ENCODE peak calls at places on chromosomes 1 and 21, in four cellular contexts. R, S, T and F are unnamed samples.

GRCh38 chr1:214120951-214121350 is 133.2 kb downstream of the PROX1 start:
- DNase-seq in R (no peak), S (no peak), T (no peak), F (no peak)

GRCh38 chr1:84174051-84174556 is 30.0 kb downstream of the PRKACB start:
- DNase-seq in R (peak), S (no peak), T (no peak), F (no peak)

GRCh38 chr1:33394716-33395115 is 36.2 kb downstream of the PHC2 start:
- DNase-seq in R (no peak), S (no peak), T (no peak), F (no peak)

GRCh38 chr1:186094170-186094569 is 280.9 kb downstream of the TPR start:
- DNase-seq in R (no peak), S (no peak), T (no peak), F (no peak)

GRCh38 chr1:31799196-31799894 is 16.5 kb downstream of the SPOCD1 start:
- DNase-seq in R (no peak), S (no peak), T (no peak), F (peak)

GRCh38 chr1:156493749-156494148 is 6.8 kb downstream of the MEF2D start:
- DNase-seq in R (no peak), S (no peak), T (no peak), F (no peak)

GRCh38 chr1:30982937-30983336 is 74.4 kb upstream of the SDC3 start:
- DNase-seq in R (no peak), S (no peak), T (peak), F (no peak)

GRCh38 chr21:31641416-31641922 is 18.0 kb upstream of the SOD1 start:
- DNase-seq in R (no peak), S (no peak), T (no peak), F (no peak)

GRCh38 chr1:42888013-42888633 is 41.7 kb downstream of the ZNF691 start:
- DNase-seq in R (no peak), S (no peak), T (no peak), F (no peak)

GRCh38 chr21:29279531-29279930 is 19.2 kb upstream of the BACH1 start:
- DNase-seq in R (no peak), S (no peak), T (no peak), F (no peak)

DNA sequence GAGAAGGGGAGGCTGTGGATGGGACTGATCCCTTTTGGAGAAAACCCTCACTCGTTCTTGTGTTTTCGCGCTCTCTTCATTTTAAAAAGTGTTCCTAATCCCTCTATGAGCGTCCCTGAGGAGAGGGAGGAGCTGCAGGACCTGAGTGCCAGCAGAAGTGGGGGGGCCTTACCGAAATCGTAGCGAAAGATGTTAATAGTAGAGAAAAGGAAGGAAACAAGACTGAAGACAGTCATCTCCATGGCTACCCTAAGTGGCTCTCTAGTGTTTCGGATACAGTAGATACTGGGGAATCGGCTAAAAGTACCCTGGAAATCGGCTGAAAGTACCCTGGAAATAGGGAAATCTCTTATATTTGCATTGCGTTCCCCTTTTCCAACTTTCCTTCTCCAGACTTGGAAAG is 338 bp upstream of the DSTYK start:
- DNase-seq in R (no peak), S (no peak), T (no peak), F (no peak)
- H3K27ac ChIP-seq in R (no peak), S (peak), T (peak), F (peak)

GRCh38 chr1:178726545-178726944 is 1.5 kb downstream of the RALGPS2 start:
- DNase-seq in R (no peak), S (no peak), T (no peak), F (no peak)
- TF ChIP-seq POLR2A in R (no peak), S (no peak), T (no peak), F (no peak)

GRCh38 chr1:8419172-8419571 is 101.3 kb downstream of the SLC45A1 start:
- DNase-seq in R (no peak), S (no peak), T (no peak), F (no peak)
- H3K27ac ChIP-seq in R (no peak), S (peak), T (peak), F (peak)

GRCh38 chr1:211259596-211260126 is 495 bp downstream of the RCOR3 start:
- DNase-seq in R (no peak), S (no peak), T (peak), F (peak)

GRCh38 chr1:211258756-211259595 is at the start of gene RCOR3:
- DNase-seq in R (peak), S (peak), T (peak), F (peak)

GRCh38 chr1:211258310-211258755 is 833 bp upstream of the RCOR3 start:
- DNase-seq in R (no peak), S (peak), T (peak), F (peak)

GRCh38 chr1:211261229-211261628 is 2.1 kb downstream of the RCOR3 start:
- DNase-seq in R (no peak), S (no peak), T (no peak), F (no peak)

DNA sequence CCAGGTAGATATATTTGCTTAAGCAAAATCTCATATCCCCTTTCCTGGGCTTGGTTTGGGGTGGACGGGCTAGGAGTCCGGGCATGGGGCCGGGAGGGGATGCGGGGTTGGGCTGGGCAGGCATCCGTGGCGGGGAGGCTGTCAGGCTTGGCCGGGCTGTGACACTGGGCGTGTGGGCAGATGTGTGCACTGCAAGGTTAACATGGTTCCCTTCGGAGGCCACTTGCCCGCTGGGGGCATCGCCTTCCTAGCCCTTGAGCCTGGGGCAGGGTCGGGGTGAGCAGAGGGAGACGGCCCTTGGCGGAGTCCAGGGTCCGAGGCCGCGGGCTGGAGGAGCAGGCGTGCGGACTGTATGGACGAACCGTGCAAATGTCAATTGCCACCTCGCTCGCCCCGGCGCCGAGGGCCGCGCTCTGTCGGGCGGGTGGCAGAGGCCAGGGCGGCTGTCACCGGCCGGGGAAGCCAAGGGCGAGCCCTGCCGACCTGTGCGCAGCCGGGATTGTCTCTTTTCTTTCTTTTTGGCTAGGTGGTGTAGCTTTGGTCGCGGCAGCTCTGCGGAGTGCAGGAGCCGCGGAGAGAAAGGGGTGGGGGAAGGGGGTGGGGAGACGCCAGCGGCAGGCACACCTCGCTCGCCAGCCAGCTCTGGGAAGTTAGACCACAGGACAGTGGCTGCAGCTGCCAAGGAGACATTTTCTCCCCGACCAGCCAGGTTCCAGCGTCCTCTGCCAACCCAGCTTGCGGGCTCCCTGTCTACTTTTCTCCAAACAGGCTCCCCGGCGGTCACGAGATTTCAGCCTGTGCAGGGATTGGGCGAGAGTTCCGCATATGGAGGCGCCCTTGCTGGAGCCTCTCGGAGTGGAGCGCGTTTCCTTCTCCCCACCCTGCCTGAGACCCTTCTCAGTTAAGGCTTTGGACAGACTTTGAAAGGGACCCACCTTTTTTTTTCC is 1.3 kb downstream of the RCOR3 start:
- DNase-seq in R (no peak), S (peak), T (peak), F (peak)
- TF ChIP-seq POLR2A in R (peak), S (no peak), T (peak), F (peak)

DNA sequence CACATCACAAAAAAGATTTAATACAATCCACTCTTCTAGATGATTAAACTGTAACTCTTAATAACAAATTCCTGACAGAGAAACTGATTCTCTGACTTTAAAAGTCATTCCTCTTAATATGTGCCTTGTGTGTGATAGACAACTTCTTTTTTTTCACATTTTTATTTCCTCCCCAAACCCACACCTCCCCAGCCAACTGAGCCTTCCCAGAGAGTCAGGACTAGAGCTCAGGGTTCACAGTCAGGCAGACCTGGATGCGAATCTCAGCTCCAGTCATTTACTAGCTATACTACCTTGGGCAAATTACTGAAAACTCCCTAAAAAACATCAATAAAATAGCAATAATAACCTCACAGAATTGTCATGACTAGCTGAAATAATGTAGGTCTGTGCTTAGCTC is 14.2 kb downstream of the ATPAF1 start:
- DNase-seq in R (no peak), S (no peak), T (no peak), F (no peak)
- H3K27ac ChIP-seq in R (no peak), S (no peak), T (no peak), F (no peak)

GRCh38 chr1:54221867-54222484 is 22.0 kb downstream of the MRPL37 start:
- DNase-seq in R (no peak), S (no peak), T (no peak), F (no peak)
- TF ChIP-seq POLR2A in R (no peak), S (no peak), T (no peak), F (no peak)

DNA sequence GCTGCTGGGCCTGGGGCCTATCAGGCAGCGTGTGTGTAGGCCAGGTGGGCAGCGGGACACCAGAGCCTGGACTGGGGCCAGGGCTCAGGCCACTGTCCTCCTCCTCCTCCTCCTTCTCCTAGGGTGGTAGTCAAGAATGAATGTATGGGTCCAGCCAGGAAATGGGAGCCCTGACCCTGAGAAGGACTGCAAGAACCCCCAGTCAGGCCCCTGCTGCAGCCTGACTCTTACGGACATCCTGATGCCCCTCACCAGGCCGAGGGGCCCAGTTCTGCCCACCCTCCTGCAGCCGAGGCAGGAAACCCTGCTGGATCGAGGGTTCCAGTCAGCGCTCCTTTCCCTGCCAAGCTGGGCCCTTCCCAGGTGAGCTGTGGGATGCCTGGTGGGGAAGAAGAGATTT is 3.5 kb downstream of the SLFNL1 start:
- DNase-seq in R (no peak), S (no peak), T (no peak), F (no peak)
- H3K27ac ChIP-seq in R (no peak), S (no peak), T (no peak), F (no peak)

GRCh38 chr1:225468270-225469020 is 40.6 kb upstream of the LBR start:
- DNase-seq in R (no peak), S (no peak), T (no peak), F (no peak)

GRCh38 chr1:225469051-225469450 is 41.2 kb upstream of the LBR start:
- DNase-seq in R (no peak), S (no peak), T (no peak), F (no peak)

GRCh38 chr1:225465793-225466517 is 38.1 kb upstream of the LBR start:
- DNase-seq in R (no peak), S (no peak), T (no peak), F (no peak)

GRCh38 chr1:225466848-225467192 is 39.0 kb upstream of the LBR start:
- DNase-seq in R (no peak), S (no peak), T (no peak), F (no peak)

DNA sequence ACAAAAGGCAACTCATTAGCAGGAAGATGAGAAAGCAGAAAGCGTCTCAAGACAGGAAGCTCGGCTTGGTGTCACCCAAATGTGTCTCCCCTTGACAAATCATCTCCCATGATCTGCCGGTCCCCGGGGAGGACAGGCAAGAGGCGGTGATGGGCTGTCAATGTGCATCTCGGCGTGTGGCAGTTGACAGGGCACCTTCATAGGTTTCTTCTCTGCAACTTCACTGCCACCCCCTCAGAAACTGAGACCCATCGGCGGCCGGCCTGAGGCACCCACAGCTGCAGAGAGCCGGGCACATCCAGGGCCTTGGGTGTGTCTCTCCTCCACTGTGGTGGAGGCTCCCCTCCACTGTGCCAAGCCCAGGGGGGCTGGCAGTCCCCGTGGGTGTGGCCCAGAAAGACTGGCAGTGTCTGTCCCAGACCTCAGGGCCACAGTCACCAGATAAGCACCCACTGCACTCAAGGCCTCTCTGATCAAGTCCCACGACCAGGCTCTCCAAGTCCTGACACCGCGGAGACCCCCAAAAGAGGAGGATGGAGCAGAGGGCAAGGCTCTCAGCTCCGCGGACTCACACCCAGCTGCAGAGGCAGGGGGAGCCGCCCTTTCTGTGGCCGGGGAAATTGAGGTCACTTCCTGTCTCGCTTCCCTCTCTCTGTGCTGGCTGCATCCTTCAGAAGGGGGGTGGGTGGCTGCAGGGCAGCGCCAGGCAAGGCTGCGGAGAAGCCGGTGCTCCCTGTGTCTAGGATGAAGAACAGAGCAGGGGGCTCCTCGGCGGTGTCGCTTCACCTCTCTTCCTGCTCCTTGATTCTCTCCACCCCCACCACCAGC is 39.6 kb upstream of the LBR start:
- DNase-seq in R (no peak), S (peak), T (peak), F (peak)
- TF ChIP-seq POLR2A in R (no peak), S (no peak), T (no peak), F (peak)